ENCODE peak calls at places on chromosome 17, in four cellular contexts. X is heart right ventricle; C is activated CD8-positive, alpha-beta T cell treated with anti-CD3 and anti-CD28 coated beads for 36 hours; Z is neural progenitor cell. L is an unnamed sample.

GRCh38 chr17:8057691-8058114 is 18.8 kb downstream of the ALOX15B start:
- DNase-seq in X (no peak), C (peak), Z (peak), L (peak)

GRCh38 chr17:4232168-4232813 is 31.5 kb downstream of the ANKFY1 start:
- DNase-seq in X (no peak), C (no peak), Z (no peak), L (peak)

GRCh38 chr17:45985447-45985846 is 13.6 kb upstream of the STH start:
- DNase-seq in X (no peak), C (no peak), Z (no peak), L (no peak)

GRCh38 chr17:13462161-13462560 is 139.6 kb downstream of the HS3ST3A1 start:
- DNase-seq in X (no peak), C (no peak), Z (no peak), L (no peak)

GRCh38 chr17:688100-688989 is 26.3 kb downstream of the VPS53 start:
- DNase-seq in X (no peak), C (no peak), Z (peak), L (no peak)

GRCh38 chr17:72613411-72614292 is 478.8 kb downstream of the SLC39A11 start:
- DNase-seq in X (no peak), C (no peak), Z (no peak), L (no peak)

GRCh38 chr17:19531780-19532501 is 1.7 kb upstream of the SLC47A1 start:
- DNase-seq in X (no peak), C (no peak), Z (no peak), L (no peak)

GRCh38 chr17:70321388-70321787 is 152.1 kb downstream of the KCNJ2 start:
- DNase-seq in X (no peak), C (no peak), Z (no peak), L (no peak)

GRCh38 chr17:43816336-43817320 is 16.3 kb downstream of the MPP3 start:
- DNase-seq in X (no peak), C (no peak), Z (no peak), L (no peak)

GRCh38 chr17:61488878-61489718 is 36.9 kb downstream of the TBX4 start:
- DNase-seq in X (no peak), C (no peak), Z (no peak), L (no peak)

GRCh38 chr17:72790194-72790593 is 302.3 kb downstream of the SLC39A11 start:
- DNase-seq in X (no peak), C (no peak), Z (no peak), L (no peak)

GRCh38 chr17:35745246-35745645 is 7.8 kb downstream of the GAS2L2 start:
- DNase-seq in X (no peak), C (no peak), Z (no peak), L (no peak)

GRCh38 chr17:64780096-64781012 is 118.2 kb upstream of the SMURF2 start:
- DNase-seq in X (peak), C (peak), Z (peak), L (no peak)

GRCh38 chr17:33142703-33143299 is 150.3 kb downstream of the ASIC2 start:
- DNase-seq in X (no peak), C (peak), Z (peak), L (no peak)

GRCh38 chr17:39602533-39603303 is 5.0 kb downstream of the NEUROD2 start:
- DNase-seq in X (no peak), C (no peak), Z (no peak), L (no peak)

GRCh38 chr17:73187203-73187769 is 5.6 kb upstream of the COG1 start:
- DNase-seq in X (no peak), C (no peak), Z (no peak), L (no peak)

GRCh38 chr17:63173903-63174302 is 207.9 kb downstream of the TANC2 start:
- DNase-seq in X (no peak), C (no peak), Z (no peak), L (no peak)

GRCh38 chr17:65370669-65371126 is 190.8 kb downstream of the AXIN2 start:
- DNase-seq in X (no peak), C (peak), Z (peak), L (no peak)

GRCh38 chr17:11388061-11388460 is 147.0 kb downstream of the SHISA6 start:
- DNase-seq in X (no peak), C (no peak), Z (peak), L (no peak)

GRCh38 chr17:11389583-11389982 is 148.6 kb downstream of the SHISA6 start:
- DNase-seq in X (no peak), C (no peak), Z (no peak), L (no peak)

GRCh38 chr17:11391134-11391533 is 150.1 kb downstream of the SHISA6 start:
- DNase-seq in X (no peak), C (no peak), Z (peak), L (no peak)
- TF ChIP-seq CTCF in X (no peak), C (no peak), Z (peak), L (no peak)

DNA sequence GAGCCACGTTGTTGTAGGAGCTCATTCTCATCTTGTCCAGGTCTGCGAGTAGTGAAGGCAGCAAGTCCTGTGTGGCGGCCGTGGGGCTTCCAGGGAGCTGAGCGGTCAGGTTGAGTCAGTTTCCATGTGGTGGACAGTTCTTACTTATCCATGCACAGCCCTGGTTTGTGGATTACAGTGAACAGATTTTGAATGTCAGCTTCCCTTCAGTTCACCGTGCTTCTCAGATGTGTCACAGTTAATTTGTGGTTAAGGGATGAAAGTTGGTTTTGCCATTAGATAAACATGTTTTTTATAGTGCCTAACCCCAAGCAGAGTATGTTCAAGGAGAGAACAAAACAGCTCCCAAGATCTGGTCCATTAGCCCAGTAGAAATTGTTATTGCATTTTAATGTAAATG is 103.1 kb downstream of the RPTOR start:
- DNase-seq in X (no peak), C (peak), Z (no peak), L (no peak)
- TF ChIP-seq CTCF in X (no peak), C (no peak), Z (no peak), L (no peak)

DNA sequence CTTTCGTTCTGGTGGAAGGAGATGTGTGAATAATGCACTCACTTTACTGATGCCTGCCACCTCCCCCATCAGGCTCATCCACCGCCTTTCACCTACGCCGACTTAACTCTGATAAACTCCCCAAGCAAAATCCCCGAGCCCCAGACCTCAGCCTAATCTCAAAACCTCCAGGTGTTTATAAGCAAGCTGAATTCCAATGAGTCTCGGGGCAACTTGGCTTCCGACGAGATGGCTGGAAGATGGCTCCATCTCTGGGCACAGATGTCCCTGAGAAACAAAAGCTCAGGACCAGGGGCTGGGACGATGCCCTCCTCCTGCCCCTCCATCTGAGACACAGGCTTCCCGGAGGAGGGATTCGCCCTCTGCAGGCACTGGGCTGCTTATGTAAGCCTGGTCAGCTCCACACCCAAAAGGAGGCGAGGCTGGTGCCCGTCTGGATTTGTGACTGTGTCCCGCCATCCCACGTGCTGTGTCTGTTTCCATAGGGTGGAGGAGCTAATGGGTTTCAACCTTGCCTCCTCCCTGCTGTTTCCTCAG is 386.4 kb upstream of the TNRC6C start:
- DNase-seq in X (no peak), C (no peak), Z (peak), L (no peak)
- TF ChIP-seq CTCF in X (no peak), C (no peak), Z (no peak), L (no peak)

GRCh38 chr17:48322060-48322459 is 108.0 kb downstream of the SKAP1 start:
- DNase-seq in X (no peak), C (no peak), Z (no peak), L (no peak)
- TF ChIP-seq CTCF in X (no peak), C (no peak), Z (no peak), L (no peak)

GRCh38 chr17:50177983-50178834 is 12.4 kb downstream of the SGCA start:
- DNase-seq in X (peak), C (peak), Z (peak), L (peak)
- TF ChIP-seq CTCF in X (peak), C (peak), Z (peak), L (peak)

GRCh38 chr17:55654821-55655220 is 67.8 kb downstream of the TMEM100 start:
- DNase-seq in X (no peak), C (no peak), Z (no peak), L (no peak)

GRCh38 chr17:55652114-55652513 is 70.5 kb downstream of the TMEM100 start:
- DNase-seq in X (no peak), C (no peak), Z (no peak), L (no peak)

GRCh38 chr17:55654015-55654414 is 68.6 kb downstream of the TMEM100 start:
- DNase-seq in X (no peak), C (no peak), Z (no peak), L (no peak)

GRCh38 chr17:55649935-55650597 is 72.6 kb downstream of the TMEM100 start:
- DNase-seq in X (no peak), C (no peak), Z (no peak), L (no peak)

DNA sequence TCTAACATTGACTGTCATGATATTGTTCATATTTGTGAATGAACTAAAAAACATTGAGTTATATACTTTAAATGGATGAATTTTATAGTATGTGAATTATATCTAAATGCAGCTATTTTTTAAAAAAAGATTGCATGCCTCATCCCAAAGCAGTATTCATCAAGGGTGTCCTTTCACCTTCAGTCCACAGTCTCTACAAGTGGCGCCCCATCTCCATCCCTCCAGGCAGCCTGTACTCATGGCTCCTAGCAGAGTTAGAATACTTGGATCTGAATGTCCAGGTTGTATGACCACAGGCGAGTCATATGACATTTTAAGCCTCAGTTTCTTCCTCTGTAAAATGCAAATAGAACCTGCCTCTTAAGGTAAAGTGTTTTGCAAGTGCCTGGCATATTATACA is 69.8 kb downstream of the TMEM100 start:
- DNase-seq in X (no peak), C (no peak), Z (no peak), L (no peak)
- TF ChIP-seq CTCF in X (no peak), C (no peak), Z (no peak), L (no peak)

GRCh38 chr17:42403150-42403549 is 14.9 kb upstream of the STAT3 start:
- DNase-seq in X (no peak), C (peak), Z (peak), L (no peak)
- TF ChIP-seq CTCF in X (no peak), C (peak), Z (peak), L (no peak)

DNA sequence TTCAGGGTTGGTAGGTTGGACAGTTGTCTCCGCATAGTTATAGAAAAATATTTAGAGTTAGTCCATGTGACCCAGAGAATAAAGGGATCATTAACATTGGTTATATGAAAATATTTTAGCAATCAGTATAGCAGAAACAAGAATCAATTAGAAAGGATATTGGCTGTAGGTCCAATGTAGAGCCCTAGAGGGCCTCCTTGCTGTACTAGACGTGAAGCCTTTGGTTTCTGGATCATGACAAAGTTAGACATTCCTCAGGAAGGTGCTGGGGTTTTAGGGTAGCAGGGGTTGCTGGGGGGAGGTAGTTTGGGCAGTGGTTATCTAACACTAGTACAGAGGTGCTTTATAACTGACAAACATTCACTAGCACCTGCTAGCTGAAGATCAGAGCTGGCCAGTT is 31.6 kb upstream of the ANKFN1 start:
- DNase-seq in X (no peak), C (no peak), Z (peak), L (no peak)
- TF ChIP-seq CTCF in X (no peak), C (no peak), Z (peak), L (no peak)

DNA sequence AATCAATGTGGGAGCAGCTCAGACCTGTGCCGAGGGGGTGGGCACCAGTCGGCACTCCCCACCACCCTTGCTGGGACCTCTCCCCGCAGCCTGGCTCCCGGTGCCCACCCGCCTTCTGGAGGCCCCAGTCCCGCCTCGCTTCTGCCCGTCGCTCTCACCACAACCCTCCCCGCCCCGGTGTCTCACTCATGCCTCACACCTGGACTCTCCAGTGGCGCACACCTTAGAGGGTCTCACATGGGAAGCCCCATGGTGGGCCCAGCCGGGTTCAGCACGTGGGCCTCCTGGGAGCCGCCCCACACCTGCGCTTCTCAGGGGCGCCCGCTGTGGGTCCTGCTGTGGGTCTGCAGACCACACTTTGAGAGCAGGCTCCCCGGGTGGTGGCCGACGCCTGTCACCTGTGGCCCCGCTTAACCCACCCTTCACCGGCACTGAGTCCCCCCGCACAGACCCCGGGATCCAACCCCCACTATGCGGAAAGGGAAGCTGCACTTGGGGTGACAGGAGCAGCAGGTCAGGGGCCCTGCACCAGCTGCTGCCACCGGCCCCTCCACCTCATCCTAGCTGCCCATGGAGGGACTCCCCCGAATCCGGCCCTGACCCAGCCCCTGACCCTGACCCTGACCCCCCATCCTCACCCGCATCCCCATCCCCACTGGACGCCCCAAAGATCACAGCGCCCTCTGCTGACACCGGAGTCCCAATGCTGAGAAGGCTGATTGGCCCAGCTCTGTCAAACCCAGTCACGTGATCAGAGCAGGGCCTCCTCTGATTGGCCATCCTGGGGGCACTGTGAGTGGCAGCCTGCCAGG is 27.4 kb upstream of the SLC38A10 start:
- DNase-seq in X (no peak), C (peak), Z (no peak), L (no peak)
- TF ChIP-seq CTCF in X (no peak), C (no peak), Z (peak), L (peak)

GRCh38 chr17:66580601-66581385 is 254.1 kb upstream of the CACNG5 start:
- DNase-seq in X (peak), C (no peak), Z (no peak), L (no peak)

GRCh38 chr17:66583112-66583748 is 251.7 kb upstream of the CACNG5 start:
- DNase-seq in X (no peak), C (no peak), Z (no peak), L (no peak)

GRCh38 chr17:66578781-66579489 is 256.0 kb upstream of the CACNG5 start:
- DNase-seq in X (no peak), C (no peak), Z (no peak), L (no peak)

GRCh38 chr17:66582373-66583111 is 252.4 kb upstream of the CACNG5 start:
- DNase-seq in X (no peak), C (no peak), Z (no peak), L (no peak)

GRCh38 chr17:66580178-66580577 is 254.7 kb upstream of the CACNG5 start:
- DNase-seq in X (peak), C (no peak), Z (peak), L (no peak)
- TF ChIP-seq CTCF in X (no peak), C (no peak), Z (no peak), L (no peak)